ENCODE peak calls at places on chromosomes 2 and 18, in six cellular contexts. O, Y, P, T, W and F are unnamed samples.
A peak's percentile ranks its signal among the peaks of the same experiment; 100 is the strongest.

GRCh38 chr2:204888222-204888621 is 342.9 kb downstream of the PARD3B start:
- DNase-seq in O (no peak), Y (no peak), P (no peak), T (no peak), W (no peak), F (no peak)

GRCh38 chr2:32862269-32863055 is 84.3 kb upstream of the LTBP1 start:
- DNase-seq in O (no peak), Y (no peak), P (no peak), T (no peak), W (no peak), F (no peak)

GRCh38 chr2:236215761-236216333 is 47.7 kb upstream of the GBX2 start:
- DNase-seq in O (no peak), Y (no peak), P (peak; percentile 12), T (no peak), W (no peak), F (no peak)

GRCh38 chr2:130824492-130825061 is 12.1 kb upstream of the ARHGEF4 start:
- DNase-seq in O (peak; percentile 94), Y (peak; percentile 41), P (no peak), T (no peak), W (no peak), F (no peak)

GRCh38 chr2:144522741-144523605 is 3.1 kb upstream of the ZEB2 start:
- DNase-seq in O (no peak), Y (no peak), P (peak; percentile 52), T (no peak), W (no peak), F (no peak)

GRCh38 chr2:8539743-8540551 is 141.9 kb upstream of the ID2 start:
- DNase-seq in O (no peak), Y (no peak), P (peak; percentile 65), T (peak; percentile 83), W (no peak), F (no peak)

GRCh38 chr2:2664989-2665833 is 334.1 kb upstream of the MYT1L start:
- DNase-seq in O (no peak), Y (no peak), P (no peak), T (no peak), W (no peak), F (no peak)

GRCh38 chr2:37648316-37649011 is 23.0 kb downstream of the CDC42EP3 start:
- DNase-seq in O (peak; percentile 72), Y (peak; percentile 21), P (no peak), T (peak; percentile 19), W (no peak), F (peak; percentile 26)

GRCh38 chr2:52144588-52144987 is 1112.7 kb upstream of the NRXN1 start:
- DNase-seq in O (no peak), Y (no peak), P (no peak), T (no peak), W (peak; percentile 8), F (no peak)

GRCh38 chr2:36485521-36485920 is 112.4 kb downstream of the FEZ2 start:
- DNase-seq in O (no peak), Y (no peak), P (no peak), T (no peak), W (no peak), F (no peak)

GRCh38 chr2:118667964-118668363 is 179.5 kb downstream of the EN1 start:
- DNase-seq in O (no peak), Y (no peak), P (no peak), T (no peak), W (no peak), F (no peak)

GRCh38 chr18:24558403-24558802 is 98.0 kb downstream of the HRH4 start:
- DNase-seq in O (no peak), Y (no peak), P (no peak), T (no peak), W (no peak), F (no peak)

GRCh38 chr18:12768622-12769021 is 65.8 kb downstream of the PSMG2 start:
- DNase-seq in O (no peak), Y (no peak), P (no peak), T (no peak), W (no peak), F (no peak)

GRCh38 chr2:167196461-167197252 is 308.4 kb downstream of the XIRP2 start:
- DNase-seq in O (no peak), Y (no peak), P (no peak), T (peak; percentile 30), W (peak; percentile 46), F (no peak)

GRCh38 chr2:241194811-241195210 is 6.3 kb downstream of the ANO7 start:
- DNase-seq in O (no peak), Y (no peak), P (no peak), T (no peak), W (no peak), F (no peak)

GRCh38 chr2:108412995-108413726 is 35.4 kb downstream of the SULT1C4 start:
- DNase-seq in O (no peak), Y (no peak), P (no peak), T (no peak), W (no peak), F (no peak)

GRCh38 chr2:75952173-75952572 is 241.5 kb upstream of the GCFC2 start:
- DNase-seq in O (no peak), Y (no peak), P (no peak), T (no peak), W (no peak), F (no peak)

GRCh38 chr2:106782658-106783057 is 103.3 kb downstream of the ST6GAL2 start:
- DNase-seq in O (no peak), Y (no peak), P (no peak), T (no peak), W (no peak), F (no peak)

GRCh38 chr2:23199115-23199918 is 185.7 kb upstream of the KLHL29 start:
- DNase-seq in O (no peak), Y (no peak), P (no peak), T (peak; percentile 19), W (no peak), F (no peak)

GRCh38 chr2:105746177-105747080 is 1.7 kb downstream of the NCK2 start:
- DNase-seq in O (peak; percentile 89), Y (peak; percentile 55), P (peak; percentile 74), T (peak; percentile 94), W (peak; percentile 41), F (peak; percentile 40)

GRCh38 chr2:634041-634440 is 43.2 kb downstream of the TMEM18 start:
- DNase-seq in O (no peak), Y (no peak), P (no peak), T (no peak), W (no peak), F (no peak)

GRCh38 chr2:20232837-20233207 is 7.9 kb upstream of the SDC1 start:
- DNase-seq in O (no peak), Y (no peak), P (no peak), T (no peak), W (no peak), F (no peak)

GRCh38 chr2:68749345-68749744 is 14.7 kb downstream of the ARHGAP25 start:
- DNase-seq in O (no peak), Y (no peak), P (peak; percentile 7), T (no peak), W (no peak), F (no peak)

GRCh38 chr18:31268985-31269406 is 49.0 kb upstream of the DSG1 start:
- DNase-seq in O (no peak), Y (no peak), P (no peak), T (peak; percentile 24), W (no peak), F (no peak)

GRCh38 chr2:60352491-60353405 is 200.7 kb downstream of the BCL11A start:
- DNase-seq in O (no peak), Y (no peak), P (no peak), T (no peak), W (no peak), F (no peak)

GRCh38 chr2:169010633-169011460 is 20.3 kb downstream of the ABCB11 start:
- DNase-seq in O (no peak), Y (no peak), P (no peak), T (peak; percentile 49), W (no peak), F (no peak)

GRCh38 chr18:56284319-56284718 is 354.1 kb downstream of the TXNL1 start:
- DNase-seq in O (no peak), Y (no peak), P (no peak), T (no peak), W (no peak), F (no peak)

GRCh38 chr2:25714740-25715139 is 41.4 kb upstream of the DTNB start:
- DNase-seq in O (no peak), Y (no peak), P (no peak), T (no peak), W (no peak), F (no peak)

GRCh38 chr18:9082763-9083510 is 19.6 kb upstream of the NDUFV2 start:
- DNase-seq in O (peak; percentile 93), Y (no peak), P (no peak), T (no peak), W (no peak), F (no peak)

GRCh38 chr2:54722641-54723299 is 692 bp upstream of the EML6 start:
- DNase-seq in O (no peak), Y (no peak), P (no peak), T (peak; percentile 19), W (peak; percentile 17), F (no peak)

GRCh38 chr2:176832086-176832485 is 380.5 kb upstream of the HNRNPA3 start:
- DNase-seq in O (no peak), Y (no peak), P (no peak), T (no peak), W (no peak), F (no peak)

GRCh38 chr2:219541611-219542180 is 1.9 kb downstream of the CHPF start:
- DNase-seq in O (peak; percentile 85), Y (peak; percentile 70), P (peak; percentile 95), T (peak; percentile 95), W (peak; percentile 85), F (peak; percentile 86)

GRCh38 chr2:45932278-45932975 is 281.0 kb downstream of the PRKCE start:
- DNase-seq in O (peak; percentile 13), Y (no peak), P (no peak), T (no peak), W (no peak), F (no peak)

GRCh38 chr2:63446658-63447057 is 141.6 kb downstream of the WDPCP start:
- DNase-seq in O (no peak), Y (no peak), P (no peak), T (no peak), W (no peak), F (no peak)

GRCh38 chr18:23354625-23355024 is 98.5 kb upstream of the RIOK3 start:
- DNase-seq in O (no peak), Y (no peak), P (no peak), T (no peak), W (no peak), F (no peak)